ENCODE peak calls at places on chromosomes 3 and 15, in five cellular contexts. M, F, A, R and Y are unnamed samples.

GRCh38 chr3:79109758-79110157 is 658.0 kb downstream of the ROBO1 start:
- DNase-seq in M (no peak), F (no peak), A (no peak), R (no peak), Y (no peak)

GRCh38 chr15:88465633-88466219 is 1.5 kb downstream of the MRPL46 start:
- DNase-seq in M (no peak), F (no peak), A (no peak), R (no peak), Y (no peak)

GRCh38 chr3:151155409-151156128 is 47.4 kb downstream of the GPR171 start:
- DNase-seq in M (no peak), F (no peak), A (no peak), R (no peak), Y (no peak)

GRCh38 chr3:188152660-188153497 is 1.1 kb upstream of the LPP start:
- DNase-seq in M (peak; percentile 68), F (peak; percentile 59), A (no peak), R (peak; percentile 80), Y (peak; percentile 82)

GRCh38 chr3:98732239-98733054 is 30.7 kb upstream of the ST3GAL6 start:
- DNase-seq in M (peak; percentile 34), F (peak; percentile 23), A (no peak), R (peak; percentile 83), Y (peak; percentile 86)

GRCh38 chr3:11534783-11535081 is 109.0 kb downstream of the VGLL4 start:
- DNase-seq in M (no peak), F (no peak), A (no peak), R (no peak), Y (no peak)

GRCh38 chr3:20080956-20081554 is 40.8 kb downstream of the KAT2B start:
- DNase-seq in M (peak; percentile 47), F (peak; percentile 19), A (no peak), R (peak; percentile 84), Y (peak; percentile 88)

GRCh38 chr15:65952425-65953053 is 83.2 kb downstream of the RAB11A start:
- DNase-seq in M (no peak), F (no peak), A (no peak), R (no peak), Y (peak; percentile 23)

GRCh38 chr3:152832046-152832445 is 2.9 kb upstream of the P2RY1 start:
- DNase-seq in M (no peak), F (no peak), A (no peak), R (no peak), Y (no peak)

GRCh38 chr3:152833089-152833488 is 1.8 kb upstream of the P2RY1 start:
- DNase-seq in M (no peak), F (no peak), A (no peak), R (no peak), Y (no peak)

GRCh38 chr3:152835311-152836102 is 576 bp downstream of the P2RY1 start:
- DNase-seq in M (no peak), F (peak; percentile 61), A (no peak), R (peak; percentile 43), Y (peak; percentile 84)

GRCh38 chr3:152836269-152836668 is 1.3 kb downstream of the P2RY1 start:
- DNase-seq in M (no peak), F (no peak), A (no peak), R (no peak), Y (no peak)

GRCh38 chr3:152834354-152835310 is at the start of gene P2RY1:
- DNase-seq in M (no peak), F (peak; percentile 82), A (no peak), R (peak; percentile 80), Y (peak; percentile 87)
- TF ChIP-seq POLR2AphosphoS5 in M (no peak), F (peak; percentile 76), A (no peak), R (peak; percentile 38), Y (peak; percentile 63)

GRCh38 chr3:114152519-114153151 is 26.2 kb downstream of the DRD3 start:
- DNase-seq in M (peak; percentile 53), F (peak; percentile 76), A (peak; percentile 39), R (peak; percentile 53), Y (peak; percentile 93)

GRCh38 chr3:114157321-114157720 is 21.5 kb downstream of the DRD3 start:
- DNase-seq in M (no peak), F (no peak), A (no peak), R (no peak), Y (no peak)

GRCh38 chr3:114154321-114154821 is 24.5 kb downstream of the DRD3 start:
- DNase-seq in M (no peak), F (no peak), A (no peak), R (no peak), Y (no peak)

GRCh38 chr3:114151091-114151490 is 27.8 kb downstream of the DRD3 start:
- DNase-seq in M (no peak), F (no peak), A (no peak), R (no peak), Y (no peak)

DNA sequence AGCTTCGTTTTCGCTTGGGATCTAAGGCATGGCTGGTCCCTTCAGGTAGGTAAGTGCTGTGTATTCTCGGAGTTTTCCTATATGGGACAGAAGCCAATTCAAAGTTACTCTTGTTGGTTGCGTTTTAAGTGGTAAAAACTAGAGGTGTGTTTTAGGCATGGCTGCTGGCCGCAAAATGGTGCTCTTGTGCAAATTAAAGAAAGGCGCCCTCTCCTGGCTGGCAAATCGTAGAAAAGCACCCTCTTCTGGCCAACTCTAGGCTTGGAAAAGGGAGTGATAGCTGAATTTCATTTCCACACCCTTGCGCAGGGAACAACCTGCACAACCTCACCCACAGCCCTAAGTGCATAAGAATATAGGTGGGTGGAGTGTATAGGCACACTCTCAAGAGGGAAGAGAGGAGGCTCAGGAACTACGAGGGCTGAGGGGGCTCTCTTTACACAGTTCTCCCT is 23.5 kb downstream of the DRD3 start:
- DNase-seq in M (no peak), F (peak; percentile 9), A (no peak), R (no peak), Y (no peak)
- TF ChIP-seq CTCF in M (no peak), F (peak; percentile 15), A (peak; percentile 79), R (no peak), Y (peak; percentile 36)

DNA sequence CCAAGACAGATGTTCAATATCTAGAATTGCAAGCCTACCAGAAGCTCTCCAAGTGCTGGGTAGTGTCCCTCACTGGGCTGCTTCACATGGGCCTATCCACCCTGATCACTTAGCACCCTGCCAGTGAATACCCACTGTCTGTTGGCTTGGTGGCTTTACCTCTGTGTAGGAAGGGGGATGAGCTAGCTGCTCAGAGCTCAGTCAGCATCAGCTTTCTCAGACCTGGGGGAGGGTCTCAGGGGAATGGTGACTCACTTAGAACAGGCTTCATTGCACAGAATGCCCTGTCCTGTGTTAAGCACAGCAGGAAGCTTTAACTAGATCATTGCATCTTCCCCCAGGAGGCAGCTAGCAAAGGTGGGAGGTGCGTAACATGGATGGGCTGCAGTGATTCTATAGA is 209.8 kb downstream of the PDCD6IP start:
- DNase-seq in M (no peak), F (no peak), A (no peak), R (no peak), Y (no peak)
- H3K4me1 ChIP-seq in M (no peaks in the 10 kb centered on the region), F (no peaks in the 10 kb centered on the region), A (peaks cover 27% of the 10 kb centered on the region), R (no peaks in the 10 kb centered on the region), Y (no peaks in the 10 kb centered on the region)

GRCh38 chr3:156290917-156291268 is 170.5 kb downstream of the KCNAB1 start:
- DNase-seq in M (no peak), F (no peak), A (no peak), R (no peak), Y (no peak)
- TF ChIP-seq POLR2AphosphoS5 in M (no peak), F (no peak), A (no peak), R (no peak), Y (no peak)

GRCh38 chr15:46089438-46090044 is 454.7 kb downstream of the SQOR start:
- DNase-seq in M (no peak), F (no peak), A (no peak), R (no peak), Y (no peak)

GRCh38 chr15:46088486-46089437 is 453.9 kb downstream of the SQOR start:
- DNase-seq in M (no peak), F (no peak), A (no peak), R (no peak), Y (no peak)

GRCh38 chr15:46091860-46092450 is 457.1 kb downstream of the SQOR start:
- DNase-seq in M (no peak), F (peak; percentile 14), A (no peak), R (peak; percentile 19), Y (no peak)
- TF ChIP-seq CTCF in M (peak; percentile 32), F (peak; percentile 49), A (peak; percentile 75), R (peak; percentile 49), Y (no peak)

GRCh38 chr15:62428851-62429250 is 263.8 kb upstream of the C2CD4B start:
- DNase-seq in M (no peak), F (no peak), A (no peak), R (no peak), Y (no peak)
- H3K4me1 ChIP-seq in M (no peaks in the 10 kb centered on the region), F (no peaks in the 10 kb centered on the region), A (no peaks in the 10 kb centered on the region), R (peaks cover 14% of the 10 kb centered on the region), Y (no peaks in the 10 kb centered on the region)